ENCODE peak calls at places on chromosome 20, in four cellular contexts. N is endothelial cell; A is activated T-cell treated with anti-CD3 and anti-CD28 coated beads for 1 hour; X is activated effector memory CD4-positive, alpha-beta T cell treated with Interleukin-2 at 50 U/mL for 16 hours. F is an unnamed sample.

GRCh38 chr20:49989234-49990065 is 6.7 kb downstream of the SNAI1 start:
- DNase-seq in N (peak), A (no peak), X (no peak), F (no peak)

GRCh38 chr20:63846128-63846771 is 15.0 kb upstream of the ABHD16B start:
- DNase-seq in N (no peak), A (no peak), X (no peak), F (no peak)

GRCh38 chr20:44706371-44707258 is 8.6 kb upstream of the CCN5 start:
- DNase-seq in N (no peak), A (no peak), X (no peak), F (no peak)

GRCh38 chr20:11001767-11002540 is 328.2 kb upstream of the JAG1 start:
- DNase-seq in N (no peak), A (no peak), X (no peak), F (no peak)

GRCh38 chr20:51106011-51106410 is 83.1 kb upstream of the KCNG1 start:
- DNase-seq in N (no peak), A (no peak), X (no peak), F (no peak)

GRCh38 chr20:24328901-24329300 is 140.5 kb upstream of the SYNDIG1 start:
- DNase-seq in N (no peak), A (no peak), X (no peak), F (no peak)

GRCh38 chr20:16423311-16424212 is 149.7 kb downstream of the KIF16B start:
- DNase-seq in N (no peak), A (no peak), X (no peak), F (no peak)

GRCh38 chr20:44056010-44056698 is 130.8 kb downstream of the JPH2 start:
- DNase-seq in N (peak), A (peak), X (no peak), F (no peak)

GRCh38 chr20:21640556-21640955 is 64.9 kb upstream of the PAX1 start:
- DNase-seq in N (peak), A (no peak), X (no peak), F (no peak)

GRCh38 chr20:24724982-24725533 is 224.0 kb upstream of the CST7 start:
- DNase-seq in N (no peak), A (no peak), X (no peak), F (no peak)